ENCODE peak calls at places on chromosomes 2 and 18, in four cellular contexts. C, J, U and D are unnamed samples.

GRCh38 chr2:31070339-31070738 is 67.9 kb downstream of the GALNT14 start:
- DNase-seq in C (no peak), J (no peak), U (no peak), D (no peak)

GRCh38 chr2:120509991-120510735 is 164.2 kb downstream of the INHBB start:
- DNase-seq in C (no peak), J (no peak), U (no peak), D (no peak)

GRCh38 chr2:56199492-56199891 is 15.7 kb downstream of the CCDC85A start:
- DNase-seq in C (no peak), J (no peak), U (no peak), D (no peak)

GRCh38 chr18:62460851-62461300 is 61.9 kb upstream of the ZCCHC2 start:
- DNase-seq in C (no peak), J (no peak), U (no peak), D (no peak)

GRCh38 chr2:173806761-173807160 is 158.4 kb downstream of the SP3 start:
- DNase-seq in C (no peak), J (no peak), U (no peak), D (no peak)

GRCh38 chr2:74944987-74945782 is 13.3 kb upstream of the POLE4 start:
- DNase-seq in C (no peak), J (no peak), U (no peak), D (no peak)

GRCh38 chr2:70890469-70891065 is 45.1 kb upstream of the ATP6V1B1 start:
- DNase-seq in C (no peak), J (no peak), U (no peak), D (no peak)

GRCh38 chr2:2325538-2325937 is 5.5 kb downstream of the MYT1L start:
- DNase-seq in C (no peak), J (no peak), U (no peak), D (no peak)

GRCh38 chr2:126999342-126999741 is 100.7 kb downstream of the TEX51 start:
- DNase-seq in C (no peak), J (no peak), U (no peak), D (no peak)

GRCh38 chr2:109720379-109721116 is 73.6 kb upstream of the RGPD5 start:
- DNase-seq in C (no peak), J (peak; percentile 13), U (no peak), D (no peak)

GRCh38 chr2:128395640-128396499 is 77.2 kb upstream of the HS6ST1 start:
- DNase-seq in C (no peak), J (no peak), U (no peak), D (peak; percentile 29)

GRCh38 chr2:18656048-18656447 is 66.7 kb upstream of the NT5C1B start:
- DNase-seq in C (no peak), J (no peak), U (no peak), D (no peak)

DNA sequence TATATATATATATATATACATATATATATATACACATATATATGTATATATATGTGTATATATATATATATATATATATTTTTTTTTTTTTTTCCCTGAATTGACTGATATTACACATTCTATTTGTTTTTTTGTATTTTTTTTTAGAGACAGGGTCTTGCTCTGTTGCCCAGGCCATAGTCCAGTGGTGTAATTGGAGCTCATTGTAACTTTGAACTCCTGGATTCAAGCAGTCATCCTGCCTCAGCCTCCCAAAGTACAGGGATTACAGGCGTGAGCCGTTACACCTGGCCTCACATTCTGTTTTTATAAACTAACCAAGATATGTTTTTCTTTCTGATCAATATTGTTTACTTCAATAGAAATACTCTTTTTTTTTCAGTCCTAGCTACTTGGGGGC is 26.2 kb downstream of the NCAPH start:
- DNase-seq in C (no peak), J (no peak), U (no peak), D (no peak)
- H3K36me3 ChIP-seq in C (no peaks in the 10 kb centered on the region), J (no peaks in the 10 kb centered on the region), U (no peaks in the 10 kb centered on the region), D (no peaks in the 10 kb centered on the region)

DNA sequence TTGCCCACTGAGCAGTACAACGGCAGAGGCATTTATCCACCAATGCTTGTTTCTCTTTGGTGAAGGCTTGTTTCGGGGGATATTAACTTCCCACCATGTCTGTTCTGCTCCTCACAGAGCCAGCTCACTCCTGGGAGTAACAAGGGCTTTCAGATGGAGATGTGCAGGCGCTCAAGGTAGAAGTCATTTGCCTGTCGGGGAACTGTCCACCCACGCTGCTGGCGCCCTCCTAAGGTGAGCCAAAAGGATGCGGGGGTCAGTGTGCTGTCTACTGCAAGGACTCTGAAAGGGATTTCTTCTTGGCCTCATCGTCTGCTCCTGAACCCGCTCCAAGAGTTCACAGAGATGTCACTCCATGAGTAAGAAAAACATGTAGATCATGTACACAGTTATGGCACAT is 57.0 kb upstream of the CYRIA start:
- DNase-seq in C (no peak), J (no peak), U (no peak), D (no peak)
- TF ChIP-seq CTCF in C (no peak), J (no peak), U (no peak), D (no peak)

GRCh38 chr2:108635630-108636354 is 83.5 kb upstream of the RANBP2 start:
- DNase-seq in C (no peak), J (peak; percentile 11), U (no peak), D (no peak)
- H3K27ac ChIP-seq in C (peak overlapping the region; percentile 76), J (peak overlapping the region; percentile 19), U (peak overlapping the region; percentile 82), D (peak overlapping the region; percentile 47)

GRCh38 chr2:233263045-233263570 is 11.6 kb downstream of the ATG16L1 start:
- DNase-seq in C (no peak), J (no peak), U (no peak), D (no peak)

GRCh38 chr2:233264667-233265066 is 13.2 kb downstream of the ATG16L1 start:
- DNase-seq in C (no peak), J (no peak), U (no peak), D (no peak)

GRCh38 chr2:233267516-233268245 is 16.2 kb downstream of the ATG16L1 start:
- DNase-seq in C (no peak), J (peak; percentile 34), U (no peak), D (no peak)

GRCh38 chr2:233266481-233266880 is 15.0 kb downstream of the ATG16L1 start:
- DNase-seq in C (no peak), J (no peak), U (no peak), D (no peak)

GRCh38 chr2:233265899-233266431 is 14.5 kb downstream of the ATG16L1 start:
- DNase-seq in C (no peak), J (no peak), U (no peak), D (no peak)
- H3K36me3 ChIP-seq in C (peaks cover 13% of the 10 kb centered on the region), J (peaks cover 39% of the 10 kb centered on the region), U (no peaks in the 10 kb centered on the region), D (peaks cover 99% of the 10 kb centered on the region)

DNA sequence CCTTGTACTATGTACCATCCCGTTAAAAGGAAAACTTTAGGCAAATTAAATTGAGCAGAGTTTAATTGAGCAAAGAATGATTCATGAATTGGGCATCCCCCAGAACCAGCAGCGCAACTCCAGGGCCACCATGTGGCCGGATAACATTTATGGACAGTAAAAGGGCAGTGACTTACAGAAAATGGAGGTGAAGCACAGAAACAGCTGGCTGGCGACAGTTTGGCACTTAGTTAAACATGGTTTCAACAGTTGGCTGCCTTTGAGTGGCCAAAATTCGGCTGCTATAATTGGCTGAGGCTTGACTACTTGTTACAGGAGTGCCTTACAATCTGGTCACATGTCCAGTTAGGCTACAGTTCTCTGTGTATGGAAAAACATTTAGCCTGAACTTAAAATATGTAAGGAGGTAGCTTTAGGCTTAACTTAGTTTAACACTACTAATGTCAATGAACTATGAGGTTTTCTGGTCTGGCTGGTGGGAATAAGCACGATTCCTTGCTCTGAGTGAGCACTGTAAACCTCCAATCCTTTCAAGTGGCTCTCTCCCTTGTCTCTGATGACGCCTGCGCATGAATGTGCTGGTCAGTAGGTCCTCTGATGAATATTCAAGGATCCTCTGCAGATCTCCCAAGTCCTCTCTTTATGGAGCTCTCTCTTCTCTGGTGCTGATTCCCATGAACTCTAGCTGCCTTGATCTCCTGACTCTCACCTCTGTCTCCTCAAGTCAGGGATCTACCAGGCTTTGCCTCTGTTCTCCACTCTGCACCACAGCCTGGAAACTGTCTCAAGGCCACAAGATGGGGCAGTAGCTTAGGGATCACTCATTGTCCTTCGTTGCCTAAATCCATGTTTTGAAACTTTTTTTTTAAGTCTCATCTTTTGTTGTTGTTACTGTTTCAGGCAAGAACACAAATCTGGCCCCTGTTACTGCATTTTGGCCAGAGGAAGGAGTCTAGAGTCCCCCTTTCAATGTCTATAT is 24.4 kb upstream of the RAB31 start:
- DNase-seq in C (peak; percentile 29), J (no peak), U (peak; percentile 38), D (peak; percentile 67)
- TF ChIP-seq CTCF in C (peak; percentile 16), J (peak; percentile 16), U (peak; percentile 53), D (peak; percentile 49)

GRCh38 chr2:46171441-46171953 is 125.7 kb upstream of the EPAS1 start:
- DNase-seq in C (no peak), J (no peak), U (no peak), D (no peak)

GRCh38 chr2:46171996-46172546 is 125.1 kb upstream of the EPAS1 start:
- DNase-seq in C (no peak), J (no peak), U (no peak), D (no peak)

GRCh38 chr2:46173636-46174253 is 123.5 kb upstream of the EPAS1 start:
- DNase-seq in C (no peak), J (no peak), U (no peak), D (no peak)

GRCh38 chr2:46174559-46175170 is 122.5 kb upstream of the EPAS1 start:
- DNase-seq in C (no peak), J (peak; percentile 45), U (no peak), D (no peak)

GRCh38 chr2:46173030-46173429 is 124.2 kb upstream of the EPAS1 start:
- DNase-seq in C (no peak), J (no peak), U (no peak), D (no peak)
- H3K27ac ChIP-seq in C (no peak overlapping the region), J (no peak overlapping the region), U (no peak overlapping the region), D (no peak overlapping the region)

DNA sequence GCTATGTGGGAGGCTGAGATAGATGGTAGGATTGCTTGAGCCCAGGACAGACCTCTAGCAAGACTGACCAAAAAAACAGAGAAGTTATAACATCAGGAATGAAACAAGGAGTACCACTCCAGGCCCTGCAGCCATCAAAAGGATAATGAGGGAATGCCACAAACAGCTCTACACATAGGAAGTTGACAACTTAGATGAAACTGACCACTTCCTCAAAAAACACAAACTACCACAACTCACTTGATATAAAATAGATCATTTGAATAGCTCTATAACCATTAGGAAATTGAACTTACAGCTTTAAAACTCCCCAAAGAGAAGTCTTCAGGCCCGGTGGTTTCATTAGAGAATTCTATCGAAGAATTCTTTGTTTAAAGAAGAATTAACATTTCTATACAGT is 12.9 kb upstream of the ESPNL start:
- DNase-seq in C (no peak), J (no peak), U (no peak), D (no peak)
- H3K36me3 ChIP-seq in C (no peaks in the 10 kb centered on the region), J (no peaks in the 10 kb centered on the region), U (no peaks in the 10 kb centered on the region), D (peaks cover 22% of the 10 kb centered on the region)